ENCODE peak calls at places on chromosome 21, in four cellular contexts. I is stimulated activated CD4-positive, alpha-beta T cell treated with anti-CD3 and anti-CD28 coated beads, Interleukin-4, amount 100 ng/mL, for 24 hours; B is KG1; A is AG08396. Z is an unnamed sample.

GRCh38 chr21:45250272-45250671 is 37.4 kb downstream of the POFUT2 start:
- DNase-seq in I (no peak), B (no peak), A (no peak), Z (no peak)

GRCh38 chr21:31634993-31635392 is 24.5 kb upstream of the SOD1 start:
- DNase-seq in A (no peak), I (no peak), B (no peak), Z (no peak)

GRCh38 chr21:40851749-40852148 is 4.8 kb upstream of the DSCAM start:
- DNase-seq in B (no peak), I (no peak), A (no peak), Z (no peak)

GRCh38 chr21:42737969-42738590 is 84.7 kb downstream of the PDE9A start:
- DNase-seq in B (peak), I (peak), A (no peak), Z (peak)

GRCh38 chr21:33684068-33684467 is 41.8 kb downstream of the ITSN1 start:
- DNase-seq in I (no peak), A (no peak), B (no peak), Z (no peak)

GRCh38 chr21:24045775-24046215 is 1561.5 kb downstream of the MRPL39 start:
- DNase-seq in B (peak), I (peak), A (no peak), Z (peak)

GRCh38 chr21:19684328-19684727 is 1280.7 kb upstream of the TMPRSS15 start:
- DNase-seq in A (no peak), B (no peak), I (no peak), Z (no peak)

GRCh38 chr21:27813750-27814149 is 846.9 kb upstream of the ADAMTS5 start:
- DNase-seq in A (no peak), I (no peak), B (no peak), Z (no peak)

GRCh38 chr21:41620982-41621381 is 113.0 kb upstream of the TMPRSS2 start:
- DNase-seq in B (no peak), A (no peak), I (no peak), Z (no peak)

GRCh38 chr21:39041815-39042214 is 141.4 kb downstream of the PSMG1 start:
- DNase-seq in I (no peak), A (no peak), B (no peak), Z (no peak)

GRCh38 chr21:25080706-25081495 is 526.4 kb downstream of the MRPL39 start:
- DNase-seq in I (no peak), A (no peak), B (no peak), Z (no peak)

GRCh38 chr21:44454747-44455523 is at the start of gene LRRC3:
- DNase-seq in I (peak), A (peak), B (no peak), Z (peak)

GRCh38 chr21:44510508-44511218 is 29.3 kb downstream of the KRTAP10-1 start:
- DNase-seq in A (peak), I (peak), B (peak), Z (peak)

GRCh38 chr21:38170283-38170682 is 86.5 kb upstream of the KCNJ15 start:
- DNase-seq in I (no peak), B (no peak), A (no peak), Z (no peak)

GRCh38 chr21:45082715-45083114 is 8.3 kb downstream of the ADARB1 start:
- DNase-seq in I (no peak), A (no peak), B (no peak), Z (no peak)

GRCh38 chr21:28747464-28747863 is 245.2 kb downstream of the LTN1 start:
- DNase-seq in A (no peak), B (no peak), I (no peak), Z (no peak)

GRCh38 chr21:34524671-34525601 is 12.9 kb upstream of the KCNE1 start:
- DNase-seq in B (no peak), I (no peak), A (peak), Z (no peak)

GRCh38 chr21:31220567-31220966 is 123.5 kb downstream of the TIAM1 start:
- DNase-seq in B (no peak), A (no peak), I (no peak), Z (no peak)

GRCh38 chr21:16279658-16280581 is 550.1 kb downstream of the USP25 start:
- DNase-seq in I (no peak), B (no peak), A (peak), Z (no peak)

GRCh38 chr21:42225042-42225441 is 6.1 kb downstream of the ABCG1 start:
- DNase-seq in A (no peak), B (no peak), I (no peak), Z (no peak)

GRCh38 chr21:45366931-45367401 is 38.0 kb upstream of the COL18A1 start:
- DNase-seq in A (peak), B (no peak), I (no peak), Z (no peak)

GRCh38 chr21:36747114-36747814 is 48.3 kb downstream of the SIM2 start:
- DNase-seq in B (no peak), A (peak), I (no peak), Z (peak)

GRCh38 chr21:42578761-42579415 is 65.2 kb downstream of the SLC37A1 start:
- DNase-seq in A (no peak), B (no peak), I (no peak), Z (no peak)

GRCh38 chr21:44482581-44483287 is 27.4 kb downstream of the LRRC3 start:
- DNase-seq in B (no peak), I (no peak), A (no peak), Z (no peak)

GRCh38 chr21:34690041-34690792 is 21.4 kb downstream of the CLIC6 start:
- DNase-seq in B (no peak), I (no peak), A (no peak), Z (no peak)

GRCh38 chr21:44083631-44084291 is 23.4 kb upstream of the PWP2 start:
- DNase-seq in A (peak), I (peak), B (no peak), Z (peak)